ENCODE peak calls at places on chromosome X, in ten cellular contexts. I, G, S, F, W, Q, Y, Z, N and B are unnamed samples.

GRCh38 chrX:154380153-154380552 is 1.1 kb downstream of the EMD start:
- DNase-seq in I (no peak), G (no peak), S (no peak), F (peak), W (no peak), Q (no peak), Y (no peak), Z (no peak), N (no peak), B (no peak)

GRCh38 chrX:132842839-132843238 is 115.6 kb downstream of the HS6ST2 start:
- DNase-seq in I (peak), G (no peak), S (no peak), F (no peak), W (no peak), Q (no peak), Y (no peak), Z (no peak), N (no peak), B (no peak)

GRCh38 chrX:134688839-134689238 is 30.6 kb upstream of the PLAC1 start:
- DNase-seq in I (no peak), G (no peak), S (no peak), F (no peak), W (no peak), Q (no peak), Y (no peak), Z (no peak), N (no peak), B (peak)

GRCh38 chrX:77572322-77572721 is 125.1 kb downstream of the FGF16 start:
- DNase-seq in I (no peak), G (no peak), S (no peak), F (no peak), W (no peak), Q (no peak), Y (no peak), Z (no peak), N (no peak), B (peak)

GRCh38 chrX:3295731-3296130 is 50.7 kb downstream of the MXRA5 start:
- DNase-seq in I (no peak), G (no peak), S (no peak), F (no peak), W (no peak), Q (no peak), Y (no peak), Z (no peak), N (no peak), B (no peak)

GRCh38 chrX:123835661-123836371 is 24.0 kb upstream of the XIAP start:
- DNase-seq in I (no peak), G (no peak), S (peak), F (no peak), W (no peak), Q (no peak), Y (no peak), Z (no peak), N (peak), B (peak)

GRCh38 chrX:41561045-41561444 is 113.9 kb downstream of the NYX start:
- DNase-seq in I (no peak), G (no peak), S (no peak), F (no peak), W (peak), Q (peak), Y (no peak), Z (no peak), N (peak), B (peak)

GRCh38 chrX:119694601-119695534 is 1.9 kb upstream of the SEPTIN6 start:
- DNase-seq in I (no peak), G (no peak), S (no peak), F (no peak), W (no peak), Q (no peak), Y (no peak), Z (no peak), N (no peak), B (no peak)

GRCh38 chrX:39705299-39705698 is 392.5 kb downstream of the BCOR start:
- DNase-seq in I (peak), G (peak), S (peak), F (peak), W (peak), Q (peak), Y (peak), Z (no peak), N (peak), B (peak)

GRCh38 chrX:105752334-105752733 is 70.0 kb upstream of the NRK start:
- DNase-seq in I (no peak), G (no peak), S (no peak), F (no peak), W (no peak), Q (no peak), Y (no peak), Z (no peak), N (no peak), B (no peak)

GRCh38 chrX:10617186-10617963 is 3.0 kb downstream of the MID1 start:
- DNase-seq in I (no peak), G (no peak), S (no peak), F (no peak), W (no peak), Q (no peak), Y (no peak), Z (no peak), N (no peak), B (no peak)

GRCh38 chrX:118128724-118129123 is 12.1 kb upstream of the KLHL13 start:
- DNase-seq in I (no peak), G (no peak), S (no peak), F (no peak), W (no peak), Q (no peak), Y (no peak), Z (no peak), N (no peak), B (no peak)

GRCh38 chrX:24862343-24862742 is 153.4 kb downstream of the ARX start:
- DNase-seq in I (no peak), G (no peak), S (no peak), F (no peak), W (no peak), Q (no peak), Y (no peak), Z (no peak), N (peak), B (peak)

GRCh38 chrX:30741545-30741944 is 88.3 kb downstream of the GK start:
- DNase-seq in I (no peak), G (no peak), S (no peak), F (no peak), W (no peak), Q (no peak), Y (no peak), Z (no peak), N (no peak), B (no peak)

GRCh38 chrX:92247076-92247475 is 467.9 kb downstream of the PCDH11X start:
- DNase-seq in I (no peak), G (no peak), S (no peak), F (no peak), W (no peak), Q (peak), Y (no peak), Z (no peak), N (no peak), B (peak)

GRCh38 chrX:24424948-24425347 is 40.1 kb upstream of the PDK3 start:
- DNase-seq in I (no peak), G (peak), S (peak), F (peak), W (peak), Q (no peak), Y (peak), Z (no peak), N (peak), B (peak)

GRCh38 chrX:48540480-48540879 is 966 bp downstream of the TBC1D25 start:
- DNase-seq in I (no peak), G (no peak), S (no peak), F (no peak), W (no peak), Q (no peak), Y (no peak), Z (no peak), N (no peak), B (no peak)

GRCh38 chrX:3046253-3046909 is 5.1 kb downstream of the ARSF start:
- DNase-seq in I (no peak), G (no peak), S (no peak), F (no peak), W (no peak), Q (no peak), Y (no peak), Z (no peak), N (no peak), B (no peak)

GRCh38 chrX:15600745-15601144 is at the start of gene ACE2:
- DNase-seq in I (no peak), G (no peak), S (no peak), F (no peak), W (peak), Q (no peak), Y (no peak), Z (no peak), N (no peak), B (no peak)

GRCh38 chrX:16573781-16574180 is 76.2 kb upstream of the S100G start:
- DNase-seq in I (no peak), G (no peak), S (no peak), F (no peak), W (no peak), Q (no peak), Y (no peak), Z (no peak), N (peak), B (peak)

GRCh38 chrX:16130707-16131106 is 7.3 kb downstream of the GRPR start:
- DNase-seq in I (no peak), G (no peak), S (no peak), F (no peak), W (no peak), Q (no peak), Y (no peak), Z (no peak), N (no peak), B (no peak)

GRCh38 chrX:129347291-129347690 is 176.0 kb downstream of the SMARCA1 start:
- DNase-seq in I (no peak), G (no peak), S (no peak), F (no peak), W (no peak), Q (no peak), Y (no peak), Z (no peak), N (no peak), B (no peak)

GRCh38 chrX:71366674-71367256 is 608 bp downstream of the TAF1 start:
- DNase-seq in I (no peak), G (no peak), S (peak), F (no peak), W (peak), Q (no peak), Y (peak), Z (peak), N (peak), B (peak)

GRCh38 chrX:10749113-10749512 is 128.7 kb upstream of the MID1 start:
- DNase-seq in I (no peak), G (no peak), S (no peak), F (no peak), W (no peak), Q (no peak), Y (no peak), Z (no peak), N (no peak), B (no peak)

GRCh38 chrX:43703211-43703791 is 47.2 kb downstream of the MAOA start:
- DNase-seq in I (no peak), G (no peak), S (no peak), F (no peak), W (no peak), Q (no peak), Y (no peak), Z (no peak), N (peak), B (peak)

GRCh38 chrX:100819534-100819836 is 706 bp upstream of the CSTF2 start:
- DNase-seq in I (no peak), G (no peak), S (no peak), F (no peak), W (peak), Q (no peak), Y (peak), Z (no peak), N (no peak), B (no peak)

DNA sequence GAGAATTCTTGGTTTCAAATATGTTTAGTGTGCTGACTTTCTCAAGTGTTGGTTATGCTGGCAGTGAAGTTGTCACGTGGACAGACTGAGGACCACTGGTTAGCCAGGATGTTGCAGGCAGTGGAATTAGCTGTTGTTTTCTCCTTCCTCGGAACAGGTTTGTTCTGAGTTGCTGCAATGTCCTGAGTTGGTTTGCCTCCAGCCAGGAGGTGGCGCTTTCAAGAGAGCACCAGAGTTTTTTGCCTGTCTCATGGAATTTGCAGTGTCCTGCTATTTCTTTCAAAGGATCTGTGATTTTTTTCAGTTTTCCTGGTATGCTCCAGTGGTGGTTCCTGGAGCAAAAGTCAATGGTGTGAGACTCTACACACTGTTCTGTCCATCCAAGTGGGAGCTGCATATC is 158.1 kb upstream of the CXorf66 start:
- DNase-seq in I (no peak), G (no peak), S (no peak), F (no peak), W (no peak), Q (no peak), Y (no peak), Z (no peak), N (no peak), B (peak)
- TF ChIP-seq CTCF in I (no peak), G (no peak), S (no peak), F (no peak), W (no peak), Q (no peak), Y (no peak), Z (no peak), N (no peak), B (peak)

DNA sequence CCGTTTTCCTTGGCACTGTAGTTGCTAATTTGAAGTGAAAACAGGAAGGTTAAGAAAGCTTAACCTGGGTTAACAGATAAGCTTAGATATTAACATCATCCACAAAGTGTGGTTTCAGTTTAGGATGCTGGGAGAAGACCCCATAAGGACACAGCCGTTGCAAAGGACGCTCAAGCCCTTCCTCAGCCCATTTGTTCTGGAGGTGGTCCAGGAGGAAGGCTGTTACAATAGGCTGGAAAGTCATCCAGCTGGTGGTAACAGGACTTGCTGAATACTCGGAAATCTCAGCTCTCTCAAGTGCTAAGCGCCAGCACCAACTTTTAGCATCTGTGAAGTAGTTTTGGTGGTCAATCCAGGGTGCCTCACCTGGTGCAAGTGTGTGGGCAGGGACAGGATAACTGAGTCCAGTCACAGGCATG is 14.2 kb downstream of the CHST7 start:
- DNase-seq in I (no peak), G (no peak), S (no peak), F (no peak), W (peak), Q (no peak), Y (peak), Z (no peak), N (peak), B (peak)
- H3K4me3 ChIP-seq in I (no peak), G (no peak), S (no peak), F (no peak), W (peak), Q (peak), Y (peak), Z (no peak), N (peak), B (peak)

DNA sequence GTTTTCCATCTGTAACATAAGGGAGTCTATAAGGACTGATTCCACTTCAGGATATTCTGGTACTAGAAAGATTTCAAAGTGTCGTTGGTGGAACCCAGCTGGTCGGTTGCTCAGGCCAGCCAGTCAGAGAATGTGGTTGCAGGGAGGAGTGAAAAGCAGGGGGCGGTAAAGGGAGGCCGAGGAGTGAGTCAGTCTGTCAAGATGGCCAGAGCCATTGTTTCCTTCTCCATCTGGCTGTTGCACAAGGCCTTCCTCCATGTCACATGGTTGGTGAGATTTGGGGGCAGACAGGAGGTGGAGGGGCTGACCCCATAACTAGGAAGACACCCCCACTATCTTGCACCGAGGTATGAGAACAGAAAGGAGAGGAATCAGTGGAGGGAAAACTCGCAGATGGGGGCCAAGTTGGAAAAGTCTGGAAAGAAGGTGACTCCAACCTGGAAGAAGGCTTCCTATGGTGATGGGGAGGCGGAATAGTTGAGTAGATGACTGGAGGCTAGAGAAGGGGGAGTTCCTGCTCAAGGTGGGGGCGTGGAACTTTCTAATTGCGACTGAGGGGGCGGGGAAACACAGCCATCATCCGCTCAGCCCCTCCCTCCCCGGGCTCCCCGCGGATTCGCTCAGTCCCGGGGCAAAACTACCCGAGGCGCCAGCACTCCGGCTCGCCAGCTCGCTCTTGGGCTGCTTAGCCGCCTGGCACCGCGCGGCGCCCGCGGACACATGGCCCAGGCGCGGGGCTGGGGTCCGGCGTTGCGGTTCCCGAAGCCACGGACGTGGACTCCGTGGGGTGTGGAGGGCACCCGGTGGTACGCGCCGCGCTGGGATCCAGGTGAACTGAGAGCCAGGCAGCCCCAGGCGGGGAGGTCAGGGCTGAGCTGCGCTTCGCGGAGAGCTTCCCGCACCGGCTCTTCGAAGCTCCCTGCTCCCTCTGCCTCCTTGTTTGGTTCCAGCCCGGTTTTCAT is 38.5 kb downstream of the STARD8 start:
- DNase-seq in I (no peak), G (peak), S (peak), F (no peak), W (peak), Q (peak), Y (peak), Z (no peak), N (peak), B (peak)
- TF ChIP-seq CTCF in I (no peak), G (no peak), S (no peak), F (no peak), W (no peak), Q (peak), Y (peak), Z (no peak), N (peak), B (peak)

GRCh38 chrX:110051559-110051958 is 48.6 kb downstream of the TMEM164 start:
- DNase-seq in I (no peak), G (no peak), S (no peak), F (no peak), W (no peak), Q (no peak), Y (no peak), Z (no peak), N (no peak), B (no peak)

GRCh38 chrX:110050386-110050785 is 47.5 kb downstream of the TMEM164 start:
- DNase-seq in I (no peak), G (no peak), S (no peak), F (no peak), W (no peak), Q (no peak), Y (no peak), Z (no peak), N (no peak), B (no peak)

GRCh38 chrX:110049096-110049495 is 46.2 kb downstream of the TMEM164 start:
- DNase-seq in I (no peak), G (no peak), S (no peak), F (no peak), W (no peak), Q (no peak), Y (no peak), Z (no peak), N (no peak), B (no peak)

GRCh38 chrX:110053453-110053852 is 50.5 kb downstream of the TMEM164 start:
- DNase-seq in I (no peak), G (no peak), S (no peak), F (no peak), W (no peak), Q (no peak), Y (no peak), Z (no peak), N (no peak), B (no peak)

GRCh38 chrX:110050885-110051284 is 48.0 kb downstream of the TMEM164 start:
- DNase-seq in I (no peak), G (no peak), S (no peak), F (no peak), W (no peak), Q (no peak), Y (no peak), Z (no peak), N (no peak), B (no peak)
- H3K4me3 ChIP-seq in I (no peak), G (no peak), S (no peak), F (no peak), W (no peak), Q (no peak), Y (no peak), Z (no peak), N (no peak), B (no peak)

DNA sequence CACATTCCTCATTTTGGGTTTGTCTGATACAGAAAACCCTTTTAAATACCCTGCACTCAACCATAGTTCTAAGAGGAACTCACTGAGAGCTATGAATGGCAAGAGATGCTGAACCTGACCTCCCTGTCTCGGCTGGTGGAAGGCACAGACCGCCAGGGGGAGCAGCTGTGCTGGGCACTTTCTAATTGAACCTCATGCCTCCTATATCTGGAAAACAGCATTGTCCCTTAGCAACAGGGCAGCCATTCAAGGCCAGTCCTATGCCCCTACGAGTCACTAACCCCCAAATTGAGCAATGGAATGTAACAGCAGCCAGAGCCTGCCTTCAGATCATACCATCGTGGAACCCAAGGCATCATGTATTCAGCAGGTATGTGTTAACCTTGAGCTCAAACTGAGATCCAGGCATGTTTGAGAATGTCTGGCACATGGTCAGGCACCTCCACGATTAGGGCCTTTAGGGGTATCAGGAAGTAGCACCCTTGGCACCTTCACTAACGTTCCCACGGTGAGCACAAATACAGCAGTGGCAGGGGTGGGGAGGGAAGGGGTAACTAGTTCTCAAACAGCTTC is 5.1 kb downstream of the USP27X start:
- DNase-seq in I (peak), G (no peak), S (peak), F (peak), W (peak), Q (no peak), Y (peak), Z (no peak), N (peak), B (peak)
- TF ChIP-seq CTCF in I (peak), G (peak), S (peak), F (peak), W (peak), Q (peak), Y (peak), Z (peak), N (peak), B (peak)

DNA sequence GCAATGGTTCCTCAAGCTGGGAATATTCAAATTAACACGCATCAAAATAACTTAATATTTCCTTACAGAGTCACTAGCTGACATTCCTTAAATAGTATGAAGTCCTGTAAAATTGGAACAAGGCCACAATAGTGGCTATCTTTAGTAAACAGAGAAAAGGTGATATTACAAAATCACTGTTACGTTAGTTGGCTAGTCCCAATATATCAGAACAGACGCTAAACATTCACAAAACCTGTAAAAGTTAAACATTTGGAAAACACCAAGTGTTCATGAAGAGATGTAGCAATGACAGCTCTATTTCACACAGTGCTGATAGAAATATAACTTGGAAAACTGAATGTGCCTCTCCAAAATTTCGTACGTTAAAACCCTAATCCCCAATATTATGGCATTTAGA is 61.0 kb upstream of the FAM47C start:
- DNase-seq in I (no peak), G (no peak), S (no peak), F (no peak), W (no peak), Q (no peak), Y (no peak), Z (no peak), N (no peak), B (no peak)
- H3K4me3 ChIP-seq in I (no peak), G (no peak), S (no peak), F (no peak), W (no peak), Q (no peak), Y (no peak), Z (no peak), N (no peak), B (no peak)

GRCh38 chrX:107029752-107030151 is 29.7 kb upstream of the MORC4 start:
- DNase-seq in I (no peak), G (no peak), S (no peak), F (no peak), W (no peak), Q (no peak), Y (no peak), Z (no peak), N (no peak), B (no peak)

GRCh38 chrX:107025538-107025937 is 25.5 kb upstream of the MORC4 start:
- DNase-seq in I (no peak), G (no peak), S (no peak), F (no peak), W (no peak), Q (no peak), Y (no peak), Z (no peak), N (peak), B (peak)
- TF ChIP-seq CTCF in I (no peak), G (no peak), S (peak), F (no peak), W (peak), Q (peak), Y (peak), Z (peak), N (peak), B (peak)